ENCODE peak calls at places on chromosomes 1 and 21, in nine cellular contexts. R is SK-N-SH; K is A549; Z is ovary; E is colonic mucosa; M is CD4-positive, alpha-beta memory T cell; U is CD8-positive, alpha-beta memory T cell; Y is Karpas-422; D is PC-3. W is an unnamed sample.

GRCh38 chr1:28885982-28886730 is 28.2 kb upstream of the EPB41 start:
- DNase-seq in R (no peak), K (no peak), Z (no peak), E (no peak), M (no peak), U (no peak), Y (no peak), D (no peak), W (no peak)

GRCh38 chr1:162285149-162285561 is 91.5 kb downstream of the SPATA46 start:
- DNase-seq in R (no peak), K (no peak), Z (no peak), E (peak; percentile 92), M (no peak), U (no peak), Y (no peak), D (peak; percentile 96), W (peak; percentile 32)

GRCh38 chr1:113943028-113943811 is 14.1 kb downstream of the HIPK1 start:
- DNase-seq in R (no peak), K (no peak), Z (no peak), E (no peak), M (no peak), U (no peak), Y (no peak), D (no peak), W (no peak)

GRCh38 chr1:33349081-33349759 is 28.3 kb upstream of the A3GALT2 start:
- DNase-seq in R (peak; percentile 89), K (peak; percentile 30), Z (peak; percentile 58), E (peak; percentile 55), M (peak; percentile 61), U (peak; percentile 37), Y (peak; percentile 88), D (peak; percentile 28), W (no peak)

GRCh38 chr21:44905016-44905724 is 15.5 kb downstream of the ITGB2 start:
- DNase-seq in R (no peak), K (no peak), Z (no peak), E (no peak), M (no peak), U (no peak), Y (no peak), D (no peak), W (no peak)

GRCh38 chr1:174266991-174267612 is 107.8 kb downstream of the RABGAP1L start:
- DNase-seq in R (no peak), K (no peak), Z (no peak), E (no peak), M (no peak), U (no peak), Y (no peak), D (no peak), W (no peak)

GRCh38 chr21:32412998-32413504 is 545 bp downstream of the EVA1C start:
- DNase-seq in R (no peak), K (no peak), Z (peak; percentile 60), E (peak; percentile 77), M (peak; percentile 61), U (no peak), Y (no peak), D (peak; percentile 65), W (no peak)

GRCh38 chr1:101309334-101310221 is 72.8 kb downstream of the S1PR1 start:
- DNase-seq in R (peak; percentile 66), K (peak; percentile 18), Z (peak; percentile 33), E (peak; percentile 34), M (peak; percentile 88), U (peak; percentile 60), Y (peak; percentile 88), D (peak; percentile 57), W (peak; percentile 56)

GRCh38 chr1:81588149-81588548 is 212.6 kb upstream of the ADGRL2 start:
- DNase-seq in R (no peak), K (no peak), Z (no peak), E (no peak), M (no peak), U (no peak), Y (no peak), D (no peak), W (no peak)

GRCh38 chr1:78052685-78053433 is 7.1 kb downstream of the GIPC2 start:
- DNase-seq in R (no peak), K (no peak), Z (no peak), E (no peak), M (no peak), U (no peak), Y (no peak), D (no peak), W (no peak)

GRCh38 chr1:209673631-209674417 is 1.4 kb upstream of the G0S2 start:
- DNase-seq in R (no peak), K (no peak), Z (no peak), E (peak; percentile 41), M (no peak), U (no peak), Y (no peak), D (no peak), W (no peak)

GRCh38 chr1:161772397-161772796 is 6.3 kb downstream of the ATF6 start:
- DNase-seq in R (no peak), K (no peak), Z (no peak), E (no peak), M (no peak), U (no peak), Y (no peak), D (no peak), W (no peak)

GRCh38 chr1:231866392-231867331 is 240.1 kb downstream of the DISC1 start:
- DNase-seq in R (peak; percentile 59), K (peak; percentile 38), Z (peak; percentile 73), E (peak; percentile 54), M (peak; percentile 44), U (peak; percentile 40), Y (peak; percentile 86), D (peak; percentile 79), W (peak; percentile 45)

GRCh38 chr1:111619635-111620411 is at the start of gene RAP1A:
- DNase-seq in R (peak; percentile 98), K (peak; percentile 80), Z (peak; percentile 95), E (peak; percentile 98), M (peak; percentile 91), U (peak; percentile 93), Y (peak; percentile 96), D (peak; percentile 92), W (peak; percentile 96)

GRCh38 chr21:16302851-16303282 is 573.1 kb downstream of the USP25 start:
- DNase-seq in R (no peak), K (no peak), Z (peak; percentile 74), E (no peak), M (no peak), U (no peak), Y (no peak), D (no peak), W (no peak)

GRCh38 chr1:158153179-158153578 is 27.5 kb upstream of the CD1D start:
- DNase-seq in R (no peak), K (no peak), Z (no peak), E (no peak), M (no peak), U (no peak), Y (no peak), D (no peak), W (no peak)

GRCh38 chr1:46401964-46402626 is 8.0 kb downstream of the FAAH start:
- DNase-seq in R (no peak), K (no peak), Z (peak; percentile 65), E (peak; percentile 93), M (no peak), U (no peak), Y (no peak), D (peak; percentile 56), W (peak; percentile 85)

GRCh38 chr1:246618240-246618639 is 52.0 kb downstream of the CNST start:
- DNase-seq in R (no peak), K (no peak), Z (no peak), E (no peak), M (no peak), U (no peak), Y (no peak), D (no peak), W (no peak)
- H3K27ac ChIP-seq in R (no peak overlapping the region), K (peak overlapping the region; percentile 10), Z (no peak overlapping the region), E (no peak overlapping the region), M (no peak overlapping the region), U (no peak overlapping the region), Y (no peak overlapping the region), D (no peak overlapping the region), W (no peak overlapping the region)

DNA sequence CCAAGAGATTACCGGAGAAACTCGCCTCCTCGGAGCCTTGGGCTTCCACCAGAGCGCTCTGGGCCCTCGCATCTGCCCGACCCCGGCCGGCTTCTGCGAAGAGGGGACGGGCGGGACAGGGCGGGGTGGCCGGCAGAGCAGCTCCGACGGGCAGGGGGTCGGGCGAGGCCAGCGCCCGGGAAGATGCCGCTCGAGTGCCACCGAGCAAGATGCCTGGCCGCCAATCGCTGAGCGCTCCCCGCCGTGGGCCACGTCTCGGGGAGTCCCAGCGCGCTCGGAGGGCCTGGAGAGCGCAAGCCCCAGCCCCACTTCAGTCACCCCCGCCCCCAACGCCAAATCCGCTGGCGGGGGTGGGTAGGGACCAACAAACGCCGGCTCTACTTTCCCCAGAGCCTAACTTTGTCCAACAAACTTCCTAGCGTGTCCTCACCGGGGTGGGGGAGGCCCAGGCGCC is 515 bp downstream of the BCAR3 start:
- DNase-seq in R (peak; percentile 76), K (no peak), Z (peak; percentile 40), E (no peak), M (no peak), U (no peak), Y (peak; percentile 64), D (peak; percentile 43), W (peak; percentile 26)
- H3K27ac ChIP-seq in R (peak overlapping the region; percentile 95), K (peak overlapping the region; percentile 93), Z (peak overlapping the region; percentile 72), E (peak overlapping the region; percentile 60), M (no peak overlapping the region), U (no peak overlapping the region), Y (peak overlapping the region; percentile 65), D (peak overlapping the region; percentile 99), W (peak overlapping the region; percentile 97)

DNA sequence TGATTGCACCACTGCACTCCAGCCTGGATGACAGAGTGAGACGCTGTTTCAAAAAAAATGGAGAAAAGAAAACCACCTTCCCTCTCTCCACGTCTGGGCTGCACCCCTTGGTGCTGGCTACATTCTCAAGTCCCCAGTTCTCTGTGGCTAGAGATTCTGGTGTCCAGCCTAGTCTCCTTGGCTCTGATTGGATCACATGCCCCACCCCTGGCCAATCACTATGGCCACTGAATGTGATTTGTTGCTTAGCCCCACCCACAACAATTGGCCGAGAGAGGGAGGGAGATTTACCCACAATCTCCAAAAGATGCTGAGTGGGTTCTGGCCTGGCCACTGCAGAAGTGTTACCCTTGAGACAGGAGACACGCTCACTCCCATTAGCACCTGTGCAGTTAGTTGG is 39.4 kb downstream of the FHAD1 start:
- DNase-seq in R (no peak), K (no peak), Z (no peak), E (no peak), M (no peak), U (no peak), Y (no peak), D (no peak), W (no peak)
- H3K27ac ChIP-seq in R (no peak overlapping the region), K (peak overlapping the region; percentile 68), Z (no peak overlapping the region), E (no peak overlapping the region), M (no peak overlapping the region), U (no peak overlapping the region), Y (no peak overlapping the region), D (no peak overlapping the region), W (no peak overlapping the region)

DNA sequence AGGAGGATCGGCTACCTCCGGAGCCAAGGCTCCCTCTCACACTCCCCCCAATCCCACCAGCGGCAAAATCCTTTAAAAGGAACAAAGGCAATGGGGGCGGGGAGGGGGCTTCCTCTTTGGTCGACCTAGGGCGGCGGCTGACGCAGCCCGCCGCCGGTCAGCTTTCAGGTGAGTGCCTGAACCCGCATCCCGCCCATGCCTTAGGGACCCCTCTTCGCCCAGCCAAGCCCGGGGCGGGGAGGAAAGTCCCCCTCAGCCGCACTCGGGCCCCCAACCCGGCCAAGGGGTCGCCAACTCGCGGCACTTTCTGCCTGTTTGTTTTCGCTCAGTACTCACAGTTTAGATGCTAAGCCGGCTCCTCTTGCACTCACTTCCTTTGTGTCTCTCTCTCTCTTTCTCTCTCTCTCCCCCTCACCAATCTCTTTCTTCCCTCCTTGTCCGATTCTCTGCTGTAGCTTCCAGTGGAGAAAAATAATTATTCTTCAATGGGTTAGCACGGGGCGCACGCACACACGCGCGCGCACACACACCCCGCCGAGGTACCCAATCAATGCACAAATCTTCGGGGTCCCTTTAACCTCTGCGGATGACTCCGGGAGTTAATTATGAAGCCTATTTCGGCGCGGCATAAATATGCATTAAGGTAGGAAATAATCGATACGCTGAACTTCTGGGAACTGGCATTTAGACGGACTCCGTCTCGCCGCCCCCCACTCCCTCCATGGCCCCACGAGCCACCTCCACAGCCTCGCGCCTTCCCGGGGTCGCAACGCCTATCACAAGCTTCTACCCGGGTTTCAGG is at the start of gene BLACAT1:
- DNase-seq in R (no peak), K (no peak), Z (no peak), E (no peak), M (no peak), U (no peak), Y (no peak), D (no peak), W (no peak)
- H3K27ac ChIP-seq in R (no peak within 1 kb of the TSS), K (no peak within 1 kb of the TSS), Z (no peak within 1 kb of the TSS), E (no peak within 1 kb of the TSS), M (no peak within 1 kb of the TSS), U (no peak within 1 kb of the TSS), Y (no peak within 1 kb of the TSS), D (no peak within 1 kb of the TSS), W (no peak within 1 kb of the TSS)